ENCODE peak calls at places on chromosome X, in nine cellular contexts. J, A, U, N, P, T, R, L and H are unnamed samples. For H3K4me1, the result is how much of the 10 kb centered on the place peaks cover.

GRCh38 chrX:150692837-150693781 is at the start of gene MTMR1:
- DNase-seq in J (no peak), A (peak), U (peak), N (peak), P (peak), T (peak), R (no peak), L (peak), H (no peak)

GRCh38 chrX:18354369-18355329 is at the start of gene SCML2:
- DNase-seq in J (peak), A (peak), U (peak), N (peak), P (peak), T (peak), R (no peak), L (peak), H (no peak)

GRCh38 chrX:11341274-11342256 is 48.4 kb downstream of the AMELX start:
- DNase-seq in J (peak), A (peak), U (peak), N (peak), P (peak), T (no peak), R (peak), L (peak), H (peak)

GRCh38 chrX:68808686-68809357 is 20.0 kb upstream of the EFNB1 start:
- DNase-seq in J (no peak), A (no peak), U (no peak), N (peak), P (no peak), T (no peak), R (no peak), L (no peak), H (no peak)

GRCh38 chrX:81259714-81260395 is 58.0 kb downstream of the SH3BGRL start:
- DNase-seq in J (peak), A (no peak), U (no peak), N (no peak), P (no peak), T (no peak), R (no peak), L (no peak), H (no peak)

GRCh38 chrX:24153175-24153795 is 3.8 kb downstream of the ZFX start:
- DNase-seq in J (no peak), A (no peak), U (no peak), N (no peak), P (no peak), T (no peak), R (no peak), L (no peak), H (no peak)

GRCh38 chrX:32894679-32895078 is 316.7 kb downstream of the DMD start:
- DNase-seq in J (no peak), A (no peak), U (no peak), N (no peak), P (no peak), T (no peak), R (no peak), L (no peak), H (no peak)

GRCh38 chrX:112704226-112704625 is 24.5 kb upstream of the LHFPL1 start:
- DNase-seq in J (no peak), A (no peak), U (no peak), N (no peak), P (no peak), T (no peak), R (no peak), L (no peak), H (no peak)

GRCh38 chrX:10722804-10723364 is 102.5 kb upstream of the MID1 start:
- DNase-seq in J (peak), A (no peak), U (peak), N (no peak), P (peak), T (peak), R (peak), L (peak), H (no peak)

GRCh38 chrX:130170752-130171445 is 863 bp upstream of the RAB33A start:
- DNase-seq in J (no peak), A (peak), U (no peak), N (peak), P (peak), T (peak), R (no peak), L (peak), H (no peak)

GRCh38 chrX:16250296-16250695 is 83.0 kb downstream of the MAGEB17 start:
- DNase-seq in J (peak), A (no peak), U (no peak), N (no peak), P (no peak), T (no peak), R (no peak), L (no peak), H (no peak)

GRCh38 chrX:74211911-74212310 is 92.1 kb upstream of the ZCCHC13 start:
- DNase-seq in J (no peak), A (no peak), U (no peak), N (no peak), P (no peak), T (no peak), R (no peak), L (no peak), H (no peak)

GRCh38 chrX:49079489-49080428 is at the start of gene WDR45:
- DNase-seq in J (peak), A (peak), U (peak), N (peak), P (peak), T (peak), R (peak), L (peak), H (peak)

GRCh38 chrX:136204571-136204970 is 46.6 kb downstream of the MAP7D3 start:
- DNase-seq in J (peak), A (no peak), U (peak), N (no peak), P (no peak), T (peak), R (no peak), L (no peak), H (no peak)

GRCh38 chrX:97524997-97525396 is 641.3 kb downstream of the RPA4 start:
- DNase-seq in J (no peak), A (no peak), U (no peak), N (no peak), P (no peak), T (no peak), R (no peak), L (no peak), H (no peak)

GRCh38 chrX:120660638-120661037 is 30.8 kb upstream of the C1GALT1C1 start:
- DNase-seq in J (no peak), A (no peak), U (no peak), N (no peak), P (no peak), T (no peak), R (no peak), L (no peak), H (no peak)

GRCh38 chrX:38805294-38806053 is 4.2 kb downstream of the MID1IP1 start:
- DNase-seq in J (peak), A (peak), U (peak), N (peak), P (peak), T (peak), R (peak), L (peak), H (no peak)

GRCh38 chrX:22314692-22315091 is 42.0 kb downstream of the CBLL2 start:
- DNase-seq in J (peak), A (no peak), U (no peak), N (no peak), P (no peak), T (no peak), R (no peak), L (no peak), H (no peak)

GRCh38 chrX:109660756-109661155 is 35.8 kb upstream of the KCNE5 start:
- DNase-seq in J (peak), A (no peak), U (no peak), N (no peak), P (no peak), T (no peak), R (no peak), L (no peak), H (no peak)

GRCh38 chrX:9466115-9466495 is 1.2 kb downstream of the TBL1X start:
- DNase-seq in J (peak), A (peak), U (peak), N (peak), P (peak), T (peak), R (no peak), L (peak), H (no peak)

GRCh38 chrX:49073641-49074575 is at the start of gene PRAF2:
- DNase-seq in J (peak), A (peak), U (peak), N (peak), P (peak), T (peak), R (peak), L (peak), H (peak)

GRCh38 chrX:150362599-150363481 is at the start of gene MAMLD1:
- DNase-seq in J (peak), A (peak), U (peak), N (peak), P (peak), T (peak), R (peak), L (peak), H (peak)

GRCh38 chrX:41922694-41923171 is 621 bp downstream of the CASK start:
- DNase-seq in J (no peak), A (peak), U (peak), N (peak), P (no peak), T (peak), R (no peak), L (peak), H (no peak)

GRCh38 chrX:100070334-100070849 is 339.7 kb downstream of the PCDH19 start:
- DNase-seq in J (no peak), A (no peak), U (no peak), N (no peak), P (no peak), T (no peak), R (no peak), L (no peak), H (no peak)

GRCh38 chrX:45622538-45622937 is 421.9 kb upstream of the DIPK2B start:
- DNase-seq in J (peak), A (no peak), U (no peak), N (no peak), P (no peak), T (no peak), R (no peak), L (no peak), H (no peak)

GRCh38 chrX:72142094-72142843 is 10.6 kb upstream of the RTL5 start:
- DNase-seq in J (no peak), A (no peak), U (no peak), N (no peak), P (no peak), T (no peak), R (no peak), L (no peak), H (no peak)

GRCh38 chrX:109918753-109919152 is 84.2 kb upstream of the TMEM164 start:
- DNase-seq in J (peak), A (no peak), U (no peak), N (no peak), P (no peak), T (no peak), R (no peak), L (no peak), H (no peak)

GRCh38 chrX:53476371-53476770 is 42.2 kb upstream of the HSD17B10 start:
- DNase-seq in J (peak), A (no peak), U (no peak), N (no peak), P (no peak), T (no peak), R (no peak), L (no peak), H (no peak)

GRCh38 chrX:49054073-49054762 is 4.6 kb upstream of the CCDC120 start:
- DNase-seq in J (no peak), A (no peak), U (no peak), N (no peak), P (no peak), T (no peak), R (no peak), L (no peak), H (no peak)

GRCh38 chrX:33741807-33742206 is 390.3 kb downstream of the FAM47A start:
- DNase-seq in J (no peak), A (no peak), U (no peak), N (no peak), P (no peak), T (no peak), R (no peak), L (no peak), H (no peak)

GRCh38 chrX:40300286-40300890 is 202.6 kb upstream of the BCOR start:
- DNase-seq in J (no peak), A (no peak), U (no peak), N (no peak), P (no peak), T (no peak), R (no peak), L (no peak), H (no peak)

GRCh38 chrX:113369056-113369455 is 528.4 kb upstream of the AMOT start:
- DNase-seq in J (no peak), A (no peak), U (no peak), N (no peak), P (no peak), T (no peak), R (no peak), L (no peak), H (no peak)

GRCh38 chrX:72042860-72043248 is 88.9 kb downstream of the RTL5 start:
- DNase-seq in J (no peak), A (no peak), U (no peak), N (no peak), P (no peak), T (no peak), R (no peak), L (no peak), H (no peak)

GRCh38 chrX:9052081-9052480 is 18.2 kb upstream of the FAM9B start:
- DNase-seq in J (no peak), A (no peak), U (no peak), N (no peak), P (no peak), T (no peak), R (no peak), L (no peak), H (no peak)

GRCh38 chrX:134868766-134869495 is 121.9 kb upstream of the SMIM10 start:
- DNase-seq in J (peak), A (no peak), U (no peak), N (no peak), P (no peak), T (no peak), R (no peak), L (no peak), H (no peak)

GRCh38 chrX:14032383-14032782 is 2.7 kb upstream of the GEMIN8 start:
- DNase-seq in J (peak), A (no peak), U (peak), N (no peak), P (peak), T (peak), R (no peak), L (peak), H (no peak)

GRCh38 chrX:151753313-151754041 is 18.9 kb downstream of the CNGA2 start:
- DNase-seq in J (peak), A (peak), U (peak), N (peak), P (peak), T (peak), R (peak), L (peak), H (no peak)

GRCh38 chrX:103360092-103360491 is 3.8 kb downstream of the TCEAL9 start:
- DNase-seq in J (no peak), A (no peak), U (no peak), N (no peak), P (no peak), T (no peak), R (no peak), L (no peak), H (no peak)

GRCh38 chrX:103360916-103361315 is 4.6 kb downstream of the TCEAL9 start:
- DNase-seq in J (no peak), A (no peak), U (no peak), N (no peak), P (no peak), T (no peak), R (no peak), L (no peak), H (no peak)

GRCh38 chrX:103356897-103357296 is 591 bp downstream of the TCEAL9 start:
- DNase-seq in J (no peak), A (no peak), U (peak), N (peak), P (no peak), T (no peak), R (no peak), L (peak), H (no peak)

GRCh38 chrX:103357871-103358270 is 1.6 kb downstream of the TCEAL9 start:
- DNase-seq in J (no peak), A (no peak), U (no peak), N (no peak), P (no peak), T (no peak), R (no peak), L (no peak), H (no peak)

DNA sequence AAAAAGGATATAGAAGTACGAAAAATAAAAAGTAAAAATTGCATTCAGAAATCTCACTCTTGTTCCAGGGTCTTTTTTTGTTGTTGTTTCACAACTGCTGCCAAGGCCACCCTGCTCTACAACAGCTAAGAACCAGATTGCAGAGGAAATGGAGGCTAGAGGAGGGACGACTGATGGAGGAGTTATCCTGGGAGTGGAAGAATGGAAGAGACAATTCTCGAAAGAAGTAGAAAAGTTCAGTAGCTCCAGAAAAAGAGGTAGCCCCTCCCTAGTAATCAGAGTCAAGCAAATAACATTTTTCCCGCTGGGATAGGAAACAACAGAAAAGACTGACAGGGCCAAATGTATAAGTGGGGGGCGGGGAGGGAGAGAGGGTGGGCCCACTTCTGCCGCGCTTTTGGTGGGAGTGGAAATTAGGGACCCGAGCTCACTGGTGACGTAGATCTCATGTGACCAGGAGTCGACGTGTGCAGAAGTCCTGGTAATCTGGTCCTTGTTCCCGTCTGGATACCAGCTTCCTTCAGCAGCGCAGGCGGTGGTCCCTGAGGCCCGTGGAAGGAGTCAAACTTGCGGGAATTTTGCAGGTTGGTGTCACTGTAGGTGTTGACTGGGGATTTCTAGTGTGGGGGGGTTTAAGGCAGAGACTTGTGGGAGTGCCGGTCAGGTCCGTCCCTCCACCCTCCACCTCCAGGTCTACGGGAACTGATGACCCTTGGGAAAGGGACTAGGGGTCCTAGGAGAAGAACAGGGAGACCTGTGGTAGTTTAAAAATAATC is at the start of gene TCEAL9:
- DNase-seq in J (peak), A (peak), U (peak), N (peak), P (peak), T (peak), R (peak), L (peak), H (peak)
- TF ChIP-seq POLR2A in J (peak), A (peak), U (peak), N (no peak), P (peak), T (peak), R (peak), L (peak), H (no peak)

GRCh38 chrX:153561337-153561736 is 37.6 kb downstream of the CCNQ start:
- DNase-seq in J (no peak), A (no peak), U (no peak), N (no peak), P (no peak), T (no peak), R (no peak), L (no peak), H (no peak)
- H3K4me1 ChIP-seq in J (under half), A (under half), U (under half), N (under half), P (under half), T (under half), R (under half), L (under half), H (under half)

GRCh38 chrX:124228849-124229248 is 103.6 kb upstream of the TEX13D start:
- DNase-seq in J (no peak), A (no peak), U (no peak), N (no peak), P (no peak), T (no peak), R (no peak), L (no peak), H (no peak)

GRCh38 chrX:124226129-124226528 is 106.3 kb upstream of the TEX13D start:
- DNase-seq in J (no peak), A (no peak), U (no peak), N (no peak), P (no peak), T (no peak), R (no peak), L (no peak), H (no peak)

GRCh38 chrX:124217289-124218251 is 114.9 kb upstream of the TEX13D start:
- DNase-seq in J (no peak), A (no peak), U (no peak), N (peak), P (no peak), T (no peak), R (no peak), L (no peak), H (no peak)

GRCh38 chrX:124229374-124229773 is 103.1 kb upstream of the TEX13D start:
- DNase-seq in J (no peak), A (no peak), U (no peak), N (no peak), P (no peak), T (no peak), R (no peak), L (no peak), H (no peak)

GRCh38 chrX:124223524-124223923 is 108.9 kb upstream of the TEX13D start:
- DNase-seq in J (no peak), A (no peak), U (no peak), N (no peak), P (no peak), T (no peak), R (no peak), L (no peak), H (no peak)
- TF ChIP-seq CTCF in J (no peak), A (no peak), U (no peak), N (no peak), P (no peak), T (no peak), R (no peak), L (no peak), H (no peak)

GRCh38 chrX:101617211-101618191 is at the start of gene ARMCX6:
- DNase-seq in J (peak), A (peak), U (peak), N (peak), P (peak), T (peak), R (peak), L (peak), H (peak)
- TF ChIP-seq POLR2A in J (no peak), A (no peak), U (peak), N (no peak), P (no peak), T (peak), R (peak), L (peak), H (no peak)

DNA sequence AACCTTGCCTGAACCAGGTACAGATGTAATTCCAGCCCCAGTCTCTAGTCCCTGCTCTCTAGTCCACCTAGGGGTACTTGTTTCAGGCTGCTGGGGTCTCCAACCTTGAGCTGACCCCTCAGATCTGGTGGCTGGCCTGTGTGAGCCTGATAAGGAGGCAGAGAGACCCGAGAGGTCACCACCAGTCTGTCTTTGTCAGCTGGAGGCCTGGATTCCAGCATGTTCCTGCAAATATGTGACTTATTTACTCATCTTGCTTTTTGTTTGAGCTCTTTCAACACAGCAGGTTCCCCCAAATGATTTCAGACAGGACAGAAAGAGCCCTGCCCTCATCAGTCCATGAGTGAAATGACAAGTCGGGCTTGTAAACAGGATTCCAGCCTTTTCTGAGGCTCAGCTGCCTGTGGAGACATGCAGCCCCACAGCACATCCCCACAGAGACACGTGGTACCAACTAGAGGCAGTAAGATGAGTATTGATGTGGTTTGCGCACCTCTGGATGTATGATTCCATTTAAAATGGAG is 37.5 kb upstream of the STK26 start:
- DNase-seq in J (no peak), A (no peak), U (no peak), N (no peak), P (no peak), T (no peak), R (no peak), L (no peak), H (no peak)
- H3K4me1 ChIP-seq in J (under half), A (under half), U (under half), N (under half), P (under half), T (under half), R (under half), L (under half), H (under half)